ENCODE peak calls at places on chromosome 21, in eight cellular contexts. One of them, this sample, is unnamed. For H3K36me3, the result is how much of the 10 kb centered on the place peaks cover.

GRCh38 chr21:31624961-31625491 is 34.5 kb upstream of the SOD1 start:
- DNase-seq in transverse colon: no peak
- DNase-seq in WERI-Rb-1: no peak
- DNase-seq in effector memory CD4-positive, alpha-beta T cell: no peak
- DNase-seq in colonic mucosa: no peak
- DNase-seq in suprapubic skin: no peak
- DNase-seq in SJSA1: no peak
- DNase-seq in Panc1: no peak
- DNase-seq in this sample: no peak

GRCh38 chr21:36511484-36512227 is 31.7 kb upstream of the CLDN14 start:
- DNase-seq in transverse colon: no peak
- DNase-seq in WERI-Rb-1: no peak
- DNase-seq in effector memory CD4-positive, alpha-beta T cell: no peak
- DNase-seq in colonic mucosa: no peak
- DNase-seq in suprapubic skin: no peak
- DNase-seq in SJSA1: no peak
- DNase-seq in Panc1: no peak
- DNase-seq in this sample: no peak

GRCh38 chr21:37184784-37185593 is 82.1 kb downstream of the VPS26C start:
- DNase-seq in transverse colon: no peak
- DNase-seq in WERI-Rb-1: no peak
- DNase-seq in effector memory CD4-positive, alpha-beta T cell: no peak
- DNase-seq in colonic mucosa: no peak
- DNase-seq in suprapubic skin: no peak
- DNase-seq in SJSA1: no peak
- DNase-seq in Panc1: no peak
- DNase-seq in this sample: no peak

GRCh38 chr21:44666401-44667320 is at the start of gene KRTAP12-2:
- DNase-seq in transverse colon: no peak
- DNase-seq in WERI-Rb-1: no peak
- DNase-seq in effector memory CD4-positive, alpha-beta T cell: no peak
- DNase-seq in colonic mucosa: no peak
- DNase-seq in suprapubic skin: no peak
- DNase-seq in SJSA1: no peak
- DNase-seq in Panc1: no peak
- DNase-seq in this sample: no peak

GRCh38 chr21:44989538-44989888 is 49.7 kb downstream of the SLX9 start:
- DNase-seq in transverse colon: no peak
- DNase-seq in WERI-Rb-1: no peak
- DNase-seq in effector memory CD4-positive, alpha-beta T cell: no peak
- DNase-seq in colonic mucosa: no peak
- DNase-seq in suprapubic skin: no peak
- DNase-seq in SJSA1: no peak
- DNase-seq in Panc1: no peak
- DNase-seq in this sample: no peak

GRCh38 chr21:24025101-24025500 is 1582.2 kb downstream of the MRPL39 start:
- DNase-seq in transverse colon: no peak
- DNase-seq in WERI-Rb-1: no peak
- DNase-seq in effector memory CD4-positive, alpha-beta T cell: no peak
- DNase-seq in colonic mucosa: no peak
- DNase-seq in suprapubic skin: no peak
- DNase-seq in SJSA1: no peak
- DNase-seq in Panc1: no peak
- DNase-seq in this sample: no peak

GRCh38 chr21:22796147-22796546 is 1797.9 kb downstream of the NCAM2 start:
- DNase-seq in transverse colon: no peak
- DNase-seq in WERI-Rb-1: no peak
- DNase-seq in effector memory CD4-positive, alpha-beta T cell: no peak
- DNase-seq in colonic mucosa: no peak
- DNase-seq in suprapubic skin: no peak
- DNase-seq in SJSA1: no peak
- DNase-seq in Panc1: no peak
- DNase-seq in this sample: no peak

GRCh38 chr21:44006017-44006624 is 6.0 kb upstream of the TRAPPC10 start:
- DNase-seq in transverse colon: no peak
- DNase-seq in WERI-Rb-1: no peak
- DNase-seq in effector memory CD4-positive, alpha-beta T cell: no peak
- DNase-seq in colonic mucosa: no peak
- DNase-seq in suprapubic skin: no peak
- DNase-seq in SJSA1: peak
- DNase-seq in Panc1: peak
- DNase-seq in this sample: peak

GRCh38 chr21:46478910-46479309 is 20.2 kb downstream of the DIP2A start:
- DNase-seq in transverse colon: no peak
- DNase-seq in WERI-Rb-1: no peak
- DNase-seq in effector memory CD4-positive, alpha-beta T cell: no peak
- DNase-seq in colonic mucosa: no peak
- DNase-seq in suprapubic skin: no peak
- DNase-seq in SJSA1: no peak
- DNase-seq in Panc1: no peak
- DNase-seq in this sample: no peak

GRCh38 chr21:43333301-43334062 is 93.4 kb downstream of the SIK1 start:
- DNase-seq in transverse colon: no peak
- DNase-seq in WERI-Rb-1: no peak
- DNase-seq in effector memory CD4-positive, alpha-beta T cell: no peak
- DNase-seq in colonic mucosa: no peak
- DNase-seq in suprapubic skin: no peak
- DNase-seq in SJSA1: peak
- DNase-seq in Panc1: no peak
- DNase-seq in this sample: peak

GRCh38 chr21:39867198-39867650 is at the start of gene PCP4:
- DNase-seq in transverse colon: peak
- DNase-seq in WERI-Rb-1: peak
- DNase-seq in effector memory CD4-positive, alpha-beta T cell: no peak
- DNase-seq in colonic mucosa: peak
- DNase-seq in suprapubic skin: no peak
- DNase-seq in SJSA1: no peak
- DNase-seq in Panc1: no peak
- DNase-seq in this sample: no peak

GRCh38 chr21:15725949-15726348 is 3.8 kb upstream of the USP25 start:
- DNase-seq in transverse colon: no peak
- DNase-seq in WERI-Rb-1: no peak
- DNase-seq in effector memory CD4-positive, alpha-beta T cell: no peak
- DNase-seq in colonic mucosa: no peak
- DNase-seq in suprapubic skin: no peak
- DNase-seq in SJSA1: no peak
- DNase-seq in Panc1: no peak
- DNase-seq in this sample: no peak

GRCh38 chr21:43339668-43340067 is 87.3 kb downstream of the SIK1 start:
- DNase-seq in transverse colon: no peak
- DNase-seq in WERI-Rb-1: no peak
- DNase-seq in effector memory CD4-positive, alpha-beta T cell: no peak
- DNase-seq in colonic mucosa: no peak
- DNase-seq in suprapubic skin: no peak
- DNase-seq in SJSA1: no peak
- DNase-seq in Panc1: no peak
- DNase-seq in this sample: no peak

GRCh38 chr21:25871566-25871965 is 136.8 kb downstream of the GABPA start:
- DNase-seq in transverse colon: no peak
- DNase-seq in WERI-Rb-1: peak
- DNase-seq in effector memory CD4-positive, alpha-beta T cell: no peak
- DNase-seq in colonic mucosa: no peak
- DNase-seq in suprapubic skin: no peak
- DNase-seq in SJSA1: no peak
- DNase-seq in Panc1: no peak
- DNase-seq in this sample: no peak

GRCh38 chr21:27047331-27048314 is 80.7 kb upstream of the ADAMTS5 start:
- DNase-seq in transverse colon: no peak
- DNase-seq in WERI-Rb-1: no peak
- DNase-seq in effector memory CD4-positive, alpha-beta T cell: no peak
- DNase-seq in colonic mucosa: no peak
- DNase-seq in suprapubic skin: no peak
- DNase-seq in SJSA1: no peak
- DNase-seq in Panc1: no peak
- DNase-seq in this sample: no peak

GRCh38 chr21:31988492-31989285 is 115.9 kb downstream of the HUNK start:
- DNase-seq in transverse colon: no peak
- DNase-seq in WERI-Rb-1: no peak
- DNase-seq in effector memory CD4-positive, alpha-beta T cell: no peak
- DNase-seq in colonic mucosa: no peak
- DNase-seq in suprapubic skin: no peak
- DNase-seq in SJSA1: no peak
- DNase-seq in Panc1: no peak
- DNase-seq in this sample: no peak

GRCh38 chr21:39377444-39378050 is 28.7 kb upstream of the HMGN1 start:
- DNase-seq in transverse colon: no peak
- DNase-seq in WERI-Rb-1: no peak
- DNase-seq in effector memory CD4-positive, alpha-beta T cell: no peak
- DNase-seq in colonic mucosa: no peak
- DNase-seq in suprapubic skin: no peak
- DNase-seq in SJSA1: no peak
- DNase-seq in Panc1: no peak
- DNase-seq in this sample: no peak

GRCh38 chr21:26965567-26966359 is 1.1 kb downstream of the ADAMTS5 start:
- DNase-seq in transverse colon: peak
- DNase-seq in WERI-Rb-1: no peak
- DNase-seq in effector memory CD4-positive, alpha-beta T cell: no peak
- DNase-seq in colonic mucosa: peak
- DNase-seq in suprapubic skin: peak
- DNase-seq in SJSA1: no peak
- DNase-seq in Panc1: no peak
- DNase-seq in this sample: no peak

DNA sequence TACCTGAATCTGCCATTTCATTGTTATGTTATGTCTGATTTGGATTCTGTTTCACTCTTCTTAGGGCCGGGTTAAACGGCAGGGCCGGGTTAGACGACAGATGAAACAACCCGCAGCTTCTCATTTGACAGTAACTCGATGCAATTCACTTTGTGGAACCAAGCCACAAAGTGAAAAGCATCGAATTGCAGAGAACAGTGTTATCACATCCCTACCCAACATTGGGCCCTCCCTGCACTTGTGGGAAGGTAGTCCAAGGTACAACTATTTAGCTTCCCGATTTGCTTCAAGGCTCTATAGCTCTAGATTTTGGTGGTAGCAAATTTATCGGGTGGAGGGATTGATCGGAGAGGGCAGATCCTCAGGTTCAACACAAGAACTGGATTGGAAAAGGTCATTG is 17.0 kb downstream of the SON start:
- DNase-seq in transverse colon: no peak
- DNase-seq in WERI-Rb-1: no peak
- DNase-seq in effector memory CD4-positive, alpha-beta T cell: no peak
- DNase-seq in colonic mucosa: no peak
- DNase-seq in suprapubic skin: no peak
- DNase-seq in SJSA1: no peak
- DNase-seq in Panc1: no peak
- DNase-seq in this sample: no peak
- H3K36me3 ChIP-seq in transverse colon: under half
- H3K36me3 ChIP-seq in WERI-Rb-1: half or more
- H3K36me3 ChIP-seq in effector memory CD4-positive, alpha-beta T cell: half or more
- H3K36me3 ChIP-seq in colonic mucosa: under half
- H3K36me3 ChIP-seq in suprapubic skin: half or more
- H3K36me3 ChIP-seq in SJSA1: half or more
- H3K36me3 ChIP-seq in Panc1: half or more
- H3K36me3 ChIP-seq in this sample: under half

DNA sequence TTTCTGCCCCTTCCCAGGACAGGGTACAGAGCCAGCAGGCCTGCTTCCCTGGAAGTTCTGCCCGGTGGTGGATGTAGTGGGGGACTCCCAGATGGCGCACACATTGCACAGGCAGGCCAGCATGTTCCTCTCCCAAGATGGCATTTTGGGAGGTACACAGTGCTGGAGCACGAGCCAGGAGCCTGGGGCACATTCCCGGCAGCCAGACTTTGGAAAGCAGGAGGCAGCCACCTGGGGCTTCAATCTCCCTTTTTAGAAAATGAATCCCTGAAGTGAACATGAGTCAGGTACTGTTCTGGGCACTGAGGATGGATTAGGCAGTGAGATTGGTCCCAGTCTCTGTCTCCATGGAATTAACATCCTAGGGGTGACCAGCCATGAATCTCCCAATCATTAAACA is 56.9 kb downstream of the RUNX1 start:
- DNase-seq in transverse colon: no peak
- DNase-seq in WERI-Rb-1: no peak
- DNase-seq in effector memory CD4-positive, alpha-beta T cell: no peak
- DNase-seq in colonic mucosa: no peak
- DNase-seq in suprapubic skin: no peak
- DNase-seq in SJSA1: no peak
- DNase-seq in Panc1: no peak
- DNase-seq in this sample: no peak
- H3K36me3 ChIP-seq in transverse colon: under half
- H3K36me3 ChIP-seq in WERI-Rb-1: under half
- H3K36me3 ChIP-seq in effector memory CD4-positive, alpha-beta T cell: under half
- H3K36me3 ChIP-seq in colonic mucosa: under half
- H3K36me3 ChIP-seq in suprapubic skin: under half
- H3K36me3 ChIP-seq in SJSA1: under half
- H3K36me3 ChIP-seq in Panc1: under half
- H3K36me3 ChIP-seq in this sample: under half

GRCh38 chr21:33449650-33450049 is 30.1 kb downstream of the TMEM50B start:
- DNase-seq in transverse colon: no peak
- DNase-seq in WERI-Rb-1: no peak
- DNase-seq in effector memory CD4-positive, alpha-beta T cell: no peak
- DNase-seq in colonic mucosa: no peak
- DNase-seq in suprapubic skin: no peak
- DNase-seq in SJSA1: no peak
- DNase-seq in Panc1: no peak
- DNase-seq in this sample: no peak

GRCh38 chr21:33455858-33456446 is 23.8 kb downstream of the TMEM50B start:
- DNase-seq in transverse colon: no peak
- DNase-seq in WERI-Rb-1: no peak
- DNase-seq in effector memory CD4-positive, alpha-beta T cell: no peak
- DNase-seq in colonic mucosa: no peak
- DNase-seq in suprapubic skin: no peak
- DNase-seq in SJSA1: no peak
- DNase-seq in Panc1: no peak
- DNase-seq in this sample: no peak

GRCh38 chr21:33452362-33452761 is 27.4 kb downstream of the TMEM50B start:
- DNase-seq in transverse colon: no peak
- DNase-seq in WERI-Rb-1: no peak
- DNase-seq in effector memory CD4-positive, alpha-beta T cell: no peak
- DNase-seq in colonic mucosa: no peak
- DNase-seq in suprapubic skin: no peak
- DNase-seq in SJSA1: no peak
- DNase-seq in Panc1: no peak
- DNase-seq in this sample: no peak

GRCh38 chr21:33451634-33452071 is 28.1 kb downstream of the TMEM50B start:
- DNase-seq in transverse colon: no peak
- DNase-seq in WERI-Rb-1: no peak
- DNase-seq in effector memory CD4-positive, alpha-beta T cell: no peak
- DNase-seq in colonic mucosa: no peak
- DNase-seq in suprapubic skin: no peak
- DNase-seq in SJSA1: no peak
- DNase-seq in Panc1: no peak
- DNase-seq in this sample: no peak
- H3K36me3 ChIP-seq in transverse colon: under half
- H3K36me3 ChIP-seq in WERI-Rb-1: under half
- H3K36me3 ChIP-seq in effector memory CD4-positive, alpha-beta T cell: under half
- H3K36me3 ChIP-seq in colonic mucosa: under half
- H3K36me3 ChIP-seq in suprapubic skin: under half
- H3K36me3 ChIP-seq in SJSA1: under half
- H3K36me3 ChIP-seq in Panc1: under half
- H3K36me3 ChIP-seq in this sample: under half

DNA sequence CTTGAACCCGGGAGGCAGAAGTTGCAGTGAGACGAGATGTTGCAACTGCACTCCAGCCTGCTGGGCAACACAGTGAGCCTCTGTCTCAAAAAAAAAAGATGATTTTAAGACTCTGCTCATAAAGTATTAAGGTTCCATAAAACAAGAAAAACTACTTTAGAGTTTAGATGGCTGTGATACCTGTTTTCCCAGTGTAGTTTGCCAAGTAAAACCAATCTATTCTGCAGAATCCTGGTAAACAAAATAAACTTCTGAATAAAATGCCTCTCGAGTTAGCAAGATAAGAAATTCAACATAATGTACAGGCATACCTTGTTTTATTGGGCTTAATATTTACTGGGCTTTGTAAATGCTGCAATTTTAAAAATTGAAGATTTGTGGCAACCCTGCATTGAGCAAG is 30.8 kb downstream of the LTN1 start:
- DNase-seq in transverse colon: no peak
- DNase-seq in WERI-Rb-1: no peak
- DNase-seq in effector memory CD4-positive, alpha-beta T cell: no peak
- DNase-seq in colonic mucosa: no peak
- DNase-seq in suprapubic skin: no peak
- DNase-seq in SJSA1: no peak
- DNase-seq in Panc1: no peak
- DNase-seq in this sample: no peak
- H3K36me3 ChIP-seq in transverse colon: under half
- H3K36me3 ChIP-seq in WERI-Rb-1: half or more
- H3K36me3 ChIP-seq in effector memory CD4-positive, alpha-beta T cell: half or more
- H3K36me3 ChIP-seq in colonic mucosa: under half
- H3K36me3 ChIP-seq in suprapubic skin: half or more
- H3K36me3 ChIP-seq in SJSA1: half or more
- H3K36me3 ChIP-seq in Panc1: under half
- H3K36me3 ChIP-seq in this sample: under half

This sample was measured in BJ.